ENCODE peak calls at places on chromosomes 7 and 10, in six cellular contexts. One of them, this sample, is unnamed.

GRCh38 chr10:84308481-84309304 is 19.7 kb upstream of the CCSER2 start:
- DNase-seq in CD8-positive, alpha-beta T cell: peak; percentile 9
- DNase-seq in gastrocnemius medialis: no peak
- DNase-seq in tibial nerve: no peak
- DNase-seq in RWPE1: no peak
- DNase-seq in sigmoid colon: no peak
- DNase-seq in this sample: no peak

GRCh38 chr7:120639884-120640283 is 218.1 kb downstream of the TSPAN12 start:
- DNase-seq in gastrocnemius medialis: no peak
- DNase-seq in sigmoid colon: no peak
- DNase-seq in tibial nerve: no peak
- DNase-seq in RWPE1: no peak
- DNase-seq in CD8-positive, alpha-beta T cell: no peak
- DNase-seq in this sample: no peak

GRCh38 chr10:114400091-114400490 is 4.2 kb downstream of the AFAP1L2 start:
- DNase-seq in RWPE1: no peak
- DNase-seq in gastrocnemius medialis: no peak
- DNase-seq in CD8-positive, alpha-beta T cell: no peak
- DNase-seq in tibial nerve: no peak
- DNase-seq in sigmoid colon: peak; percentile 63
- DNase-seq in this sample: no peak

GRCh38 chr7:98771519-98772241 is 98.1 kb downstream of the TMEM130 start:
- DNase-seq in tibial nerve: no peak
- DNase-seq in gastrocnemius medialis: peak; percentile 27
- DNase-seq in RWPE1: no peak
- DNase-seq in CD8-positive, alpha-beta T cell: no peak
- DNase-seq in sigmoid colon: no peak
- DNase-seq in this sample: no peak

GRCh38 chr7:36289833-36290661 is 99.6 kb upstream of the ANLN start:
- DNase-seq in sigmoid colon: no peak
- DNase-seq in gastrocnemius medialis: peak; percentile 76
- DNase-seq in CD8-positive, alpha-beta T cell: no peak
- DNase-seq in RWPE1: no peak
- DNase-seq in tibial nerve: no peak
- DNase-seq in this sample: peak; percentile 82

GRCh38 chr7:151168022-151168786 is 710 bp upstream of the GBX1 start:
- DNase-seq in RWPE1: no peak
- DNase-seq in tibial nerve: no peak
- DNase-seq in sigmoid colon: no peak
- DNase-seq in CD8-positive, alpha-beta T cell: peak; percentile 41
- DNase-seq in gastrocnemius medialis: no peak
- DNase-seq in this sample: peak; percentile 93

GRCh38 chr10:20897146-20897834 is at the start of gene NEBL:
- DNase-seq in tibial nerve: no peak
- DNase-seq in gastrocnemius medialis: no peak
- DNase-seq in sigmoid colon: no peak
- DNase-seq in RWPE1: no peak
- DNase-seq in CD8-positive, alpha-beta T cell: no peak
- DNase-seq in this sample: no peak

GRCh38 chr10:6494934-6495592 is 85.0 kb downstream of the PRKCQ start:
- DNase-seq in tibial nerve: no peak
- DNase-seq in sigmoid colon: no peak
- DNase-seq in RWPE1: no peak
- DNase-seq in gastrocnemius medialis: no peak
- DNase-seq in CD8-positive, alpha-beta T cell: peak; percentile 34
- DNase-seq in this sample: no peak

GRCh38 chr7:131284702-131285419 is 42.8 kb upstream of the MKLN1 start:
- DNase-seq in CD8-positive, alpha-beta T cell: no peak
- DNase-seq in RWPE1: no peak
- DNase-seq in gastrocnemius medialis: peak; percentile 93
- DNase-seq in sigmoid colon: peak; percentile 85
- DNase-seq in tibial nerve: peak; percentile 51
- DNase-seq in this sample: no peak

GRCh38 chr10:14040787-14041631 is 289.7 kb downstream of the FRMD4A start:
- DNase-seq in RWPE1: no peak
- DNase-seq in tibial nerve: no peak
- DNase-seq in sigmoid colon: no peak
- DNase-seq in CD8-positive, alpha-beta T cell: no peak
- DNase-seq in gastrocnemius medialis: no peak
- DNase-seq in this sample: no peak

GRCh38 chr7:46024263-46024916 is 103.3 kb upstream of the IGFBP3 start:
- DNase-seq in RWPE1: no peak
- DNase-seq in CD8-positive, alpha-beta T cell: no peak
- DNase-seq in tibial nerve: no peak
- DNase-seq in sigmoid colon: no peak
- DNase-seq in gastrocnemius medialis: peak; percentile 19
- DNase-seq in this sample: no peak

GRCh38 chr7:128826512-128826911 is 3.7 kb upstream of the FLNC start:
- DNase-seq in gastrocnemius medialis: peak; percentile 32
- DNase-seq in CD8-positive, alpha-beta T cell: no peak
- DNase-seq in RWPE1: no peak
- DNase-seq in sigmoid colon: no peak
- DNase-seq in tibial nerve: no peak
- DNase-seq in this sample: no peak

GRCh38 chr7:155921804-155922506 is 109.7 kb upstream of the SHH start:
- DNase-seq in CD8-positive, alpha-beta T cell: no peak
- DNase-seq in tibial nerve: no peak
- DNase-seq in sigmoid colon: peak; percentile 42
- DNase-seq in gastrocnemius medialis: no peak
- DNase-seq in RWPE1: peak; percentile 68
- DNase-seq in this sample: peak; percentile 80

GRCh38 chr7:44974549-44974948 is 4.3 kb downstream of the MYO1G start:
- DNase-seq in CD8-positive, alpha-beta T cell: no peak
- DNase-seq in RWPE1: no peak
- DNase-seq in sigmoid colon: no peak
- DNase-seq in tibial nerve: no peak
- DNase-seq in gastrocnemius medialis: no peak
- DNase-seq in this sample: no peak

GRCh38 chr10:119625570-119626280 is 25.5 kb upstream of the BAG3 start:
- DNase-seq in sigmoid colon: no peak
- DNase-seq in tibial nerve: no peak
- DNase-seq in gastrocnemius medialis: no peak
- DNase-seq in RWPE1: no peak
- DNase-seq in CD8-positive, alpha-beta T cell: no peak
- DNase-seq in this sample: no peak

GRCh38 chr7:142412551-142413193 is 154.8 kb upstream of the PRSS58 start:
- DNase-seq in RWPE1: peak; percentile 5
- DNase-seq in tibial nerve: no peak
- DNase-seq in CD8-positive, alpha-beta T cell: peak; percentile 9
- DNase-seq in sigmoid colon: no peak
- DNase-seq in gastrocnemius medialis: no peak
- DNase-seq in this sample: no peak

GRCh38 chr7:22597845-22598244 is 97.9 kb upstream of the STEAP1B start:
- DNase-seq in gastrocnemius medialis: no peak
- DNase-seq in sigmoid colon: no peak
- DNase-seq in tibial nerve: no peak
- DNase-seq in CD8-positive, alpha-beta T cell: no peak
- DNase-seq in RWPE1: peak; percentile 44
- DNase-seq in this sample: no peak

GRCh38 chr10:351770-352318 is 216.6 kb downstream of the ZMYND11 start:
- DNase-seq in sigmoid colon: no peak
- DNase-seq in CD8-positive, alpha-beta T cell: peak; percentile 15
- DNase-seq in gastrocnemius medialis: no peak
- DNase-seq in tibial nerve: peak; percentile 9
- DNase-seq in RWPE1: no peak
- DNase-seq in this sample: no peak

GRCh38 chr10:102832987-102833386 is 4.2 kb downstream of the CYP17A1 start:
- DNase-seq in RWPE1: no peak
- DNase-seq in sigmoid colon: no peak
- DNase-seq in CD8-positive, alpha-beta T cell: no peak
- DNase-seq in tibial nerve: no peak
- DNase-seq in gastrocnemius medialis: no peak
- DNase-seq in this sample: no peak

GRCh38 chr10:131187886-131188285 is 123.6 kb downstream of the TCERG1L start:
- DNase-seq in tibial nerve: no peak
- DNase-seq in gastrocnemius medialis: no peak
- DNase-seq in CD8-positive, alpha-beta T cell: no peak
- DNase-seq in sigmoid colon: no peak
- DNase-seq in RWPE1: no peak
- DNase-seq in this sample: no peak

GRCh38 chr10:102281103-102281502 is 35.8 kb downstream of the GBF1 start:
- DNase-seq in tibial nerve: no peak
- DNase-seq in CD8-positive, alpha-beta T cell: no peak
- DNase-seq in gastrocnemius medialis: no peak
- DNase-seq in sigmoid colon: no peak
- DNase-seq in RWPE1: no peak
- DNase-seq in this sample: no peak

GRCh38 chr10:4372601-4373000 is 453.4 kb upstream of the AKR1E2 start:
- DNase-seq in sigmoid colon: no peak
- DNase-seq in RWPE1: no peak
- DNase-seq in CD8-positive, alpha-beta T cell: no peak
- DNase-seq in gastrocnemius medialis: no peak
- DNase-seq in tibial nerve: no peak
- DNase-seq in this sample: no peak

GRCh38 chr7:4862156-4862555 is 326 bp upstream of the PAPOLB start:
- DNase-seq in CD8-positive, alpha-beta T cell: no peak
- DNase-seq in gastrocnemius medialis: no peak
- DNase-seq in RWPE1: no peak
- DNase-seq in tibial nerve: no peak
- DNase-seq in sigmoid colon: no peak
- DNase-seq in this sample: no peak

GRCh38 chr7:100166317-100166940 is 2.0 kb downstream of the GAL3ST4 start:
- DNase-seq in gastrocnemius medialis: no peak
- DNase-seq in tibial nerve: no peak
- DNase-seq in sigmoid colon: peak; percentile 42
- DNase-seq in RWPE1: no peak
- DNase-seq in CD8-positive, alpha-beta T cell: no peak
- DNase-seq in this sample: no peak

GRCh38 chr10:88319960-88320517 is 263.1 kb downstream of the RNLS start:
- DNase-seq in RWPE1: no peak
- DNase-seq in tibial nerve: no peak
- DNase-seq in sigmoid colon: no peak
- DNase-seq in gastrocnemius medialis: no peak
- DNase-seq in CD8-positive, alpha-beta T cell: no peak
- DNase-seq in this sample: no peak
- TF ChIP-seq CTCF in RWPE1: no peak
- TF ChIP-seq CTCF in tibial nerve: no peak
- TF ChIP-seq CTCF in sigmoid colon: no peak
- TF ChIP-seq CTCF in gastrocnemius medialis: no peak
- TF ChIP-seq CTCF in CD8-positive, alpha-beta T cell: no peak
- TF ChIP-seq CTCF in this sample: no peak

GRCh38 chr10:104811166-104811565 is 170.1 kb downstream of the SORCS3 start:
- DNase-seq in gastrocnemius medialis: no peak
- DNase-seq in tibial nerve: no peak
- DNase-seq in RWPE1: no peak
- DNase-seq in CD8-positive, alpha-beta T cell: no peak
- DNase-seq in sigmoid colon: no peak
- DNase-seq in this sample: no peak

GRCh38 chr10:104822088-104822487 is 181.0 kb downstream of the SORCS3 start:
- DNase-seq in sigmoid colon: no peak
- DNase-seq in RWPE1: no peak
- DNase-seq in gastrocnemius medialis: no peak
- DNase-seq in CD8-positive, alpha-beta T cell: no peak
- DNase-seq in tibial nerve: no peak
- DNase-seq in this sample: no peak

GRCh38 chr10:104819731-104820130 is 178.6 kb downstream of the SORCS3 start:
- DNase-seq in gastrocnemius medialis: no peak
- DNase-seq in sigmoid colon: no peak
- DNase-seq in RWPE1: no peak
- DNase-seq in tibial nerve: no peak
- DNase-seq in CD8-positive, alpha-beta T cell: no peak
- DNase-seq in this sample: no peak

GRCh38 chr10:104816501-104816900 is 175.4 kb downstream of the SORCS3 start:
- DNase-seq in gastrocnemius medialis: no peak
- DNase-seq in CD8-positive, alpha-beta T cell: no peak
- DNase-seq in RWPE1: no peak
- DNase-seq in sigmoid colon: no peak
- DNase-seq in tibial nerve: no peak
- DNase-seq in this sample: no peak
- H3K27ac ChIP-seq in gastrocnemius medialis: no peak overlapping the region
- H3K27ac ChIP-seq in CD8-positive, alpha-beta T cell: no peak overlapping the region
- H3K27ac ChIP-seq in RWPE1: no peak overlapping the region
- H3K27ac ChIP-seq in sigmoid colon: no peak overlapping the region
- H3K27ac ChIP-seq in tibial nerve: no peak overlapping the region
- H3K27ac ChIP-seq in this sample: no peak overlapping the region

GRCh38 chr10:62248465-62248864 is 20.2 kb downstream of the RTKN2 start:
- DNase-seq in tibial nerve: no peak
- DNase-seq in gastrocnemius medialis: no peak
- DNase-seq in RWPE1: no peak
- DNase-seq in CD8-positive, alpha-beta T cell: no peak
- DNase-seq in sigmoid colon: no peak
- DNase-seq in this sample: no peak
- TF ChIP-seq CTCF in tibial nerve: no peak
- TF ChIP-seq CTCF in gastrocnemius medialis: no peak
- TF ChIP-seq CTCF in RWPE1: peak; percentile 52
- TF ChIP-seq CTCF in CD8-positive, alpha-beta T cell: peak; percentile 17
- TF ChIP-seq CTCF in sigmoid colon: no peak
- TF ChIP-seq CTCF in this sample: no peak

GRCh38 chr7:5872326-5872725 is 8.3 kb upstream of the OCM start:
- DNase-seq in sigmoid colon: no peak
- DNase-seq in gastrocnemius medialis: no peak
- DNase-seq in tibial nerve: no peak
- DNase-seq in CD8-positive, alpha-beta T cell: no peak
- DNase-seq in RWPE1: no peak
- DNase-seq in this sample: no peak

GRCh38 chr7:5870311-5870710 is 10.3 kb upstream of the OCM start:
- DNase-seq in tibial nerve: no peak
- DNase-seq in gastrocnemius medialis: no peak
- DNase-seq in RWPE1: no peak
- DNase-seq in sigmoid colon: no peak
- DNase-seq in CD8-positive, alpha-beta T cell: no peak
- DNase-seq in this sample: no peak

GRCh38 chr7:5867060-5867459 is 13.5 kb upstream of the OCM start:
- DNase-seq in CD8-positive, alpha-beta T cell: no peak
- DNase-seq in sigmoid colon: no peak
- DNase-seq in gastrocnemius medialis: no peak
- DNase-seq in tibial nerve: no peak
- DNase-seq in RWPE1: no peak
- DNase-seq in this sample: no peak

GRCh38 chr7:5869691-5870090 is 10.9 kb upstream of the OCM start:
- DNase-seq in tibial nerve: no peak
- DNase-seq in sigmoid colon: no peak
- DNase-seq in gastrocnemius medialis: no peak
- DNase-seq in RWPE1: no peak
- DNase-seq in CD8-positive, alpha-beta T cell: no peak
- DNase-seq in this sample: no peak
- H3K27ac ChIP-seq in tibial nerve: no peak overlapping the region
- H3K27ac ChIP-seq in sigmoid colon: no peak overlapping the region
- H3K27ac ChIP-seq in gastrocnemius medialis: no peak overlapping the region
- H3K27ac ChIP-seq in RWPE1: no peak overlapping the region
- H3K27ac ChIP-seq in CD8-positive, alpha-beta T cell: no peak overlapping the region
- H3K27ac ChIP-seq in this sample: no peak overlapping the region

GRCh38 chr7:157250605-157251228 is 86.1 kb upstream of the DNAJB6 start:
- DNase-seq in tibial nerve: no peak
- DNase-seq in sigmoid colon: no peak
- DNase-seq in gastrocnemius medialis: no peak
- DNase-seq in RWPE1: peak; percentile 18
- DNase-seq in CD8-positive, alpha-beta T cell: peak; percentile 30
- DNase-seq in this sample: no peak

GRCh38 chr7:157255201-157255606 is 81.6 kb upstream of the DNAJB6 start:
- DNase-seq in CD8-positive, alpha-beta T cell: no peak
- DNase-seq in sigmoid colon: no peak
- DNase-seq in gastrocnemius medialis: no peak
- DNase-seq in tibial nerve: no peak
- DNase-seq in RWPE1: no peak
- DNase-seq in this sample: no peak

GRCh38 chr7:157248659-157249058 is 88.1 kb upstream of the DNAJB6 start:
- DNase-seq in RWPE1: no peak
- DNase-seq in sigmoid colon: no peak
- DNase-seq in tibial nerve: no peak
- DNase-seq in CD8-positive, alpha-beta T cell: no peak
- DNase-seq in gastrocnemius medialis: no peak
- DNase-seq in this sample: peak; percentile 54

GRCh38 chr7:157253850-157254249 is 83.0 kb upstream of the DNAJB6 start:
- DNase-seq in CD8-positive, alpha-beta T cell: no peak
- DNase-seq in RWPE1: no peak
- DNase-seq in tibial nerve: no peak
- DNase-seq in gastrocnemius medialis: peak; percentile 69
- DNase-seq in sigmoid colon: no peak
- DNase-seq in this sample: peak; percentile 92
- TF ChIP-seq CTCF in CD8-positive, alpha-beta T cell: no peak
- TF ChIP-seq CTCF in RWPE1: no peak
- TF ChIP-seq CTCF in tibial nerve: no peak
- TF ChIP-seq CTCF in gastrocnemius medialis: no peak
- TF ChIP-seq CTCF in sigmoid colon: no peak
- TF ChIP-seq CTCF in this sample: no peak